ENCODE peak calls at places on chromosomes 2 and 18, in four cellular contexts. One of them, this sample, is unnamed.

GRCh38 chr2:96249654-96250053 is 16.1 kb downstream of the TMEM127 start:
- DNase-seq in transverse colon: no peak
- DNase-seq in psoas muscle: no peak
- DNase-seq in heart left ventricle: no peak
- DNase-seq in this sample: peak; percentile 48

GRCh38 chr2:10003206-10004125 is 39.9 kb upstream of the KLF11 start:
- DNase-seq in transverse colon: no peak
- DNase-seq in psoas muscle: no peak
- DNase-seq in heart left ventricle: no peak
- DNase-seq in this sample: no peak

GRCh38 chr18:24616638-24617037 is 156.2 kb downstream of the HRH4 start:
- DNase-seq in transverse colon: no peak
- DNase-seq in psoas muscle: no peak
- DNase-seq in heart left ventricle: no peak
- DNase-seq in this sample: no peak

GRCh38 chr18:63888473-63889190 is 1.1 kb downstream of the SERPINB2 start:
- DNase-seq in transverse colon: no peak
- DNase-seq in psoas muscle: no peak
- DNase-seq in heart left ventricle: no peak
- DNase-seq in this sample: no peak

GRCh38 chr2:73928995-73929394 is 2.3 kb downstream of the DGUOK start:
- DNase-seq in transverse colon: peak; percentile 52
- DNase-seq in psoas muscle: no peak
- DNase-seq in heart left ventricle: no peak
- DNase-seq in this sample: no peak

GRCh38 chr2:24972315-24972958 is 682 bp upstream of the DNAJC27 start:
- DNase-seq in transverse colon: peak; percentile 42
- DNase-seq in psoas muscle: peak; percentile 60
- DNase-seq in heart left ventricle: peak; percentile 53
- DNase-seq in this sample: no peak

GRCh38 chr2:19776941-19777514 is 124.8 kb downstream of the TTC32 start:
- DNase-seq in transverse colon: no peak
- DNase-seq in psoas muscle: no peak
- DNase-seq in heart left ventricle: no peak
- DNase-seq in this sample: no peak

GRCh38 chr2:218811382-218811781 is 20.2 kb downstream of the PRKAG3 start:
- DNase-seq in transverse colon: no peak
- DNase-seq in psoas muscle: no peak
- DNase-seq in heart left ventricle: no peak
- DNase-seq in this sample: no peak

GRCh38 chr18:52869349-52869923 is 529.4 kb downstream of the DCC start:
- DNase-seq in transverse colon: no peak
- DNase-seq in psoas muscle: no peak
- DNase-seq in heart left ventricle: no peak
- DNase-seq in this sample: no peak

GRCh38 chr18:44849361-44849760 is 168.7 kb downstream of the SETBP1 start:
- DNase-seq in transverse colon: no peak
- DNase-seq in psoas muscle: no peak
- DNase-seq in heart left ventricle: no peak
- DNase-seq in this sample: no peak

GRCh38 chr2:187593098-187593497 is 38.9 kb upstream of the TFPI start:
- DNase-seq in transverse colon: no peak
- DNase-seq in psoas muscle: no peak
- DNase-seq in heart left ventricle: no peak
- DNase-seq in this sample: no peak

GRCh38 chr2:223399357-223399957 is 202.7 kb downstream of the SCG2 start:
- DNase-seq in transverse colon: no peak
- DNase-seq in psoas muscle: no peak
- DNase-seq in heart left ventricle: no peak
- DNase-seq in this sample: no peak

DNA sequence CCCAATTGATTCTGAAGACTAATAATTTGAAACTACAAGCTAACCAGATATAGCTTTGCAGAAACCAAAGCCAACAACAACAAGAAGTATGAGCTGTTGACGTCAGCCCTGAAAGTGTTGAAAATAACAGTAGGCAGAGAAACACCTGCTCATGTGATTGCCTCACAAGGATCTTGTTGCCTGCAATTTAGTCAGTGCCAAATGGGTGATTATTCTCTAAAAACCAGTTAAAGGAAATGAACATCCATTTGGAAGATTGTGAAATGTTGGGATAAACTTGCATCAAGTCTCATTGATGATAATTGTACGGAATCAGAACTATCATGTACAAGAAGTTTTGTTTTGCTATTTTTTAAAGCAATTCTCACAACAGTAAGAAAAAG is 2.8 kb downstream of the CYTIP start:
- DNase-seq in transverse colon: peak; percentile 32
- DNase-seq in psoas muscle: no peak
- DNase-seq in heart left ventricle: peak; percentile 16
- DNase-seq in this sample: no peak
- H3K4me3 ChIP-seq in transverse colon: peak overlapping the region; percentile 6
- H3K4me3 ChIP-seq in psoas muscle: peak overlapping the region; percentile 17
- H3K4me3 ChIP-seq in heart left ventricle: peak overlapping the region; percentile 69
- H3K4me3 ChIP-seq in this sample: no peak overlapping the region

GRCh38 chr18:49563701-49564100 is 1.8 kb downstream of the LIPG start:
- DNase-seq in transverse colon: no peak
- DNase-seq in psoas muscle: no peak
- DNase-seq in heart left ventricle: no peak
- DNase-seq in this sample: no peak
- H3K4me3 ChIP-seq in transverse colon: no peak overlapping the region
- H3K4me3 ChIP-seq in psoas muscle: no peak overlapping the region
- H3K4me3 ChIP-seq in heart left ventricle: peak overlapping the region; percentile 0
- H3K4me3 ChIP-seq in this sample: no peak overlapping the region

DNA sequence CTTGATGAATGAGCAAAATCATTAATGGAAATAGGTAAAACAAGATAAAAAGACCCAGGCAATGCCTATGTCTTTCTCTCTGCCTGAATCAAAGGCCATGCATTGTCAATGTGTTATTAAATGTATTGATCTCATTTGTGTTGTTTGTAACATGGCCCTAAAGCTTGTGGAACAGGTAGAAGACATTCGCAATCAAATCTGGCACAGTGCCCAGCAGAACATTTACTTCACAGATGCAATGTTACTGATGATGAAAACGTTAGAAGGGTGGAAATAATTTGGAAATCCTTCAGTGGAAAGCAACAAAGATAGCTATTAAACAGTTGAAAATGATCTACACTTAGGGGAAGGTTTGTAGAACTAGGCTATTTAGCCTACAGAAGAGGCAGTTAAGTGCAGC is 368.3 kb downstream of the EPHA4 start:
- DNase-seq in transverse colon: peak; percentile 20
- DNase-seq in psoas muscle: no peak
- DNase-seq in heart left ventricle: no peak
- DNase-seq in this sample: no peak
- H3K4me3 ChIP-seq in transverse colon: no peak overlapping the region
- H3K4me3 ChIP-seq in psoas muscle: no peak overlapping the region
- H3K4me3 ChIP-seq in heart left ventricle: no peak overlapping the region
- H3K4me3 ChIP-seq in this sample: no peak overlapping the region

DNA sequence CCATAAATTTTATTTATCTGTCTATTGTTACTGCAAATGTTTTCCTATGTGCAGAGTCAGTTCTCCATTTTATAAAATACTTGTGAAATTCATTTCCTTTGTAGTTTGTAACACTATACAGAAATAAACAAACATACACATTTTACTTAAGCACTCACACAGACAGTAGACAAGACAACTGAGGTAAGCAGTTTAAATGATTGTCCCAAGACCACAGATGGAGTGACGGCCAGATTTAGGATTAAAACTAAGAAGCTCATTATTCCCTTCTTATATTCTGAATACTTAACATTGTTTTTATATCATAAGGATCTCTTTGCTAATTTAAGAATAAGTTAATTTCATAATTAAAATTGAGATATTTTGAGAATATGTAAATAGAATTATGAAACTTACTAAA is 100.9 kb downstream of the BAZ2B start:
- DNase-seq in transverse colon: no peak
- DNase-seq in psoas muscle: no peak
- DNase-seq in heart left ventricle: no peak
- DNase-seq in this sample: no peak
- H3K4me3 ChIP-seq in transverse colon: peak overlapping the region; percentile 39
- H3K4me3 ChIP-seq in psoas muscle: peak overlapping the region; percentile 66
- H3K4me3 ChIP-seq in heart left ventricle: peak overlapping the region; percentile 53
- H3K4me3 ChIP-seq in this sample: peak overlapping the region; percentile 80

DNA sequence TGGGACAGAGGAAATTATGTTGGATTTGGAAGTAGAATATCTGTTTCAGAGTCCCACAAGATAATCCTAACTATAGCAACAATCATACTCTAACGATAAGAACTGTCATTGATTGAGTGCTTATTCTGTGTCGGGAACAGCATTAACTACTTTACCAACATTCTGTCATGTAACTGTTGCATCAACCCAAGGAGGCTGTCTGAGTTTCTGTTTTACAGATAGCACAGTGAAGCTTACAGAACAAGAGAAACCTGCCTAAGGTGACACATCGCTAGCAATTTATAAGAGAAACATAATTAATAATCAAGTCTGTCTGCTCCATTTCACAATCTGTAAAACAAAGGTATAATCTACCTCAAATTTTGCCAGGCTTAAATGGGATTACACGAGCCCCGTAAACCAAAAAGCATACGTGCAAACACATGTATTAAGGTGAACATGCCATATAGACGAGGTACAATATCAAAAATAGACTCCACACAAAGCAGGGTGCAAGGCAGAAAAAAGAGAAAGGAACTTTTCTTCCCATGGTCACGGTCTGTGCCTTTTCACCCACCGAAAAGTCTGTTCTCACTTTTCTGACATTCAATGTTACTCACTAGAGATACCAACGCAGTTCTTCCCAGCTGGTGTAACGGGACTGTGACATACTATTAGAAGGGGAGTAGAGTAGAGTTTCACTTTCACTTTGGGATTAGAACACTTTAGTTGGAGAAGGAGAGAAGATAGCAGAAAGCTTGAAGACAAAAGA is 37.2 kb upstream of the SLC8A1 start:
- DNase-seq in transverse colon: no peak
- DNase-seq in psoas muscle: no peak
- DNase-seq in heart left ventricle: no peak
- DNase-seq in this sample: no peak
- H3K4me3 ChIP-seq in transverse colon: peak overlapping the region; percentile 24
- H3K4me3 ChIP-seq in psoas muscle: peak overlapping the region; percentile 58
- H3K4me3 ChIP-seq in heart left ventricle: peak overlapping the region; percentile 52
- H3K4me3 ChIP-seq in this sample: no peak overlapping the region

DNA sequence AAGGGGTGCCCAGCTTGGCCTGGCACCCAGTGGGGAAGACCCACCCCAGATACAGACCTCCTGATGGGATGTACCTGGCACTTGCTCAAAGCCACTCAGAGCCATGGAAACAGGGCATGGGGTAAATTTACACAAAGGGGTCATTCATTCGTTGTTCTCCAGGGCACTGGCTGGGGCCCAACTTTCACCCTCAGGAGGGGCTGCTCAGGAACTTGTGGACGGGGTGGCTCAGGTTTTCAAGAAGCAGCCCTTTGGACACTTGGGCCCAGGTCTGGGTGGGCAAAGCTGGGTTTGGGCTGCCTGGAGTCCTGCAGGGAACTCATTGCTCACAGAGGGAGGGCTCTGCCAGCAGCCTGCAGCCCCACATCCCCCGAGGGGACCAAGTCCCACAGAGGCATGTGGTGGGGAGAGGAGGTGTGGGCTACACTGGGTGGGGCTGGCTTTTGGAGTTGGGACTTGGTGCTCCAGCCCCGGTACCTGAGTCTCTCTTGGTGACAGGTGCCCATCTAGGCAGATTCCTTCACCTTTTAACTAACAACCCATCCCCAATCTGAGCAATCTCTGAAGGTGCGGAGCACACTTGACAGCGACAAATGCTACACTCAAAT is 172.3 kb downstream of the CELF4 start:
- DNase-seq in transverse colon: no peak
- DNase-seq in psoas muscle: no peak
- DNase-seq in heart left ventricle: no peak
- DNase-seq in this sample: no peak
- H3K4me3 ChIP-seq in transverse colon: no peak overlapping the region
- H3K4me3 ChIP-seq in psoas muscle: peak overlapping the region; percentile 59
- H3K4me3 ChIP-seq in heart left ventricle: peak overlapping the region; percentile 48
- H3K4me3 ChIP-seq in this sample: no peak overlapping the region

DNA sequence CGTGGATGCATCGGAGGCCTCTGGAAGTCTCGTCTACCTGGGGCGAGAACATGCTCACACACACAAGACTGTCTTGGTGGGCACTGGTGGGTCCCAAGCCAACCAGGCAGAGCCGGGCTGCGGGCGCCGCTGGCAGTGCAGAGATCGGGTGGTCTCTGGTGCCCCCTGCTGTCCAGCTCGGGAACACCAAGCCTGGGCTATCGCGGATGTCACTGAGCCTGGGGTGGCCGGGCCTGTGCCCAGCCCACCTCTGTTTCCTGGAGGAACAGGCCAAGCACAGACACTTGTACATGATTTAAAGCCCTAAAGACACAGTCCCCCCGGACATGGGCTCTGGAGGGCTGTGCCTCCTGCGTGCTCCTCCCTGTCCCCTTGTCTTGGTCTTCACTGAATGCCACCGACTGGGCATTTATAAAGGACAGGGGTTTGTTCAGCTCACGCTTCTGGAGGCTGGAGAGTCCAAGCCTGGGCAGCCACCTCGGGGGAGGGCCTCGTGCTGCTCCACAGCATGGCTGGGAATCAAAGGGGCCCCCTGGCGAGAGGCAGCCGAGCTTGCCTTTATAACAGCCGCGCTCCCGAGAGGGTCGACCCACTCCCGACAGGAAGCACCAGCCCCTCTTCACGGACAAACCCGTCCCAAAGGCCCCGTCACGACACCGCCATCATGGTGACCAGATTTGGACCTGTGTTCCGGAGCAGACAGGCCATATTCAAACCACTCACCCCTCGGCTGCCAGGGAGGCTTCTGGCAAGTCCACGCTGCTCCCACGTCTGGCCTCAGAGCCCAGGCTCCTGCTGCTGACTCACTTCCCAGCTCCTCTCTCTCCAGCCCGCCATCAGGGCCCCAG is 3.6 kb upstream of the OTOS start:
- DNase-seq in transverse colon: peak; percentile 77
- DNase-seq in psoas muscle: peak; percentile 87
- DNase-seq in heart left ventricle: peak; percentile 64
- DNase-seq in this sample: no peak
- H3K4me3 ChIP-seq in transverse colon: no peak overlapping the region
- H3K4me3 ChIP-seq in psoas muscle: no peak overlapping the region
- H3K4me3 ChIP-seq in heart left ventricle: no peak overlapping the region
- H3K4me3 ChIP-seq in this sample: no peak overlapping the region

GRCh38 chr2:26172866-26173595 is at the start of gene GAREM2:
- DNase-seq in transverse colon: no peak
- DNase-seq in psoas muscle: no peak
- DNase-seq in heart left ventricle: no peak
- DNase-seq in this sample: no peak

GRCh38 chr2:26174691-26175181 is 1.8 kb downstream of the GAREM2 start:
- DNase-seq in transverse colon: no peak
- DNase-seq in psoas muscle: no peak
- DNase-seq in heart left ventricle: no peak
- DNase-seq in this sample: no peak

GRCh38 chr2:26173596-26174482 is 951 bp downstream of the GAREM2 start:
- DNase-seq in transverse colon: no peak
- DNase-seq in psoas muscle: no peak
- DNase-seq in heart left ventricle: no peak
- DNase-seq in this sample: no peak

GRCh38 chr2:26170795-26171194 is 2.1 kb upstream of the GAREM2 start:
- DNase-seq in transverse colon: no peak
- DNase-seq in psoas muscle: no peak
- DNase-seq in heart left ventricle: no peak
- DNase-seq in this sample: no peak

GRCh38 chr2:26172189-26172865 is 561 bp upstream of the GAREM2 start:
- DNase-seq in transverse colon: no peak
- DNase-seq in psoas muscle: no peak
- DNase-seq in heart left ventricle: no peak
- DNase-seq in this sample: no peak
- H3K4me3 ChIP-seq in transverse colon: peak overlapping the region; percentile 22
- H3K4me3 ChIP-seq in psoas muscle: peak overlapping the region; percentile 52
- H3K4me3 ChIP-seq in heart left ventricle: peak overlapping the region; percentile 47
- H3K4me3 ChIP-seq in this sample: no peak overlapping the region

This sample was measured in SK-N-MC.